ENCODE peak calls at places on chromosome X, in seven cellular contexts. M is A549; T is CD8-positive, alpha-beta T cell; A is effector memory CD4-positive, alpha-beta T cell; R is uterus; Q is PC-3; Z is endodermal cell. G is an unnamed sample.

GRCh38 chrX:137033774-137034507 is at the start of gene GPR101:
- DNase-seq in M (no peak), T (no peak), A (no peak), R (no peak), Q (no peak), Z (no peak), G (no peak)

GRCh38 chrX:119174900-119175299 is 47.3 kb upstream of the KIAA1210 start:
- DNase-seq in M (no peak), T (no peak), A (no peak), R (no peak), Q (no peak), Z (no peak), G (no peak)

GRCh38 chrX:66019310-66019652 is 20.6 kb downstream of the VSIG4 start:
- DNase-seq in M (no peak), T (no peak), A (no peak), R (no peak), Q (no peak), Z (no peak), G (no peak)

GRCh38 chrX:97039363-97040029 is 155.8 kb downstream of the RPA4 start:
- DNase-seq in M (no peak), T (no peak), A (no peak), R (peak; percentile 19), Q (peak; percentile 40), Z (no peak), G (no peak)

GRCh38 chrX:150486011-150486410 is 82.4 kb upstream of the MTM1 start:
- DNase-seq in M (peak; percentile 62), T (peak; percentile 57), A (no peak), R (peak; percentile 46), Q (peak; percentile 61), Z (peak; percentile 79), G (no peak)

GRCh38 chrX:20947411-20947912 is 426.8 kb upstream of the CNKSR2 start:
- DNase-seq in M (no peak), T (no peak), A (no peak), R (no peak), Q (no peak), Z (peak; percentile 45), G (no peak)

GRCh38 chrX:10526442-10526841 is 93.9 kb downstream of the MID1 start:
- DNase-seq in M (no peak), T (no peak), A (no peak), R (no peak), Q (no peak), Z (no peak), G (no peak)

GRCh38 chrX:129655547-129656248 is 942 bp upstream of the APLN start:
- DNase-seq in M (peak; percentile 48), T (no peak), A (no peak), R (no peak), Q (peak; percentile 56), Z (peak; percentile 76), G (no peak)

GRCh38 chrX:37646254-37646653 is 39.3 kb upstream of the XK start:
- DNase-seq in M (peak; percentile 1), T (no peak), A (no peak), R (no peak), Q (no peak), Z (no peak), G (no peak)

GRCh38 chrX:95764972-95765451 is 919.6 kb upstream of the DIAPH2 start:
- DNase-seq in M (peak; percentile 40), T (no peak), A (no peak), R (no peak), Q (peak; percentile 67), Z (peak; percentile 70), G (no peak)

GRCh38 chrX:105462191-105462590 is 241.7 kb upstream of the TEX13A start:
- DNase-seq in M (no peak), T (no peak), A (no peak), R (no peak), Q (no peak), Z (no peak), G (no peak)

GRCh38 chrX:110201799-110202198 is 116.1 kb downstream of the AMMECR1 start:
- DNase-seq in M (no peak), T (no peak), A (no peak), R (no peak), Q (peak; percentile 50), Z (no peak), G (no peak)

GRCh38 chrX:153468008-153468580 is 2.3 kb downstream of the HAUS7 start:
- DNase-seq in M (no peak), T (no peak), A (no peak), R (no peak), Q (no peak), Z (no peak), G (no peak)

GRCh38 chrX:68826113-68826980 is 2.5 kb upstream of the EFNB1 start:
- DNase-seq in M (no peak), T (peak; percentile 42), A (no peak), R (no peak), Q (no peak), Z (no peak), G (no peak)

GRCh38 chrX:68828740-68829593 is at the start of gene EFNB1:
- DNase-seq in M (peak; percentile 95), T (peak; percentile 87), A (peak; percentile 73), R (peak; percentile 94), Q (peak; percentile 96), Z (peak; percentile 93), G (peak; percentile 72)

GRCh38 chrX:68829594-68830485 is 1.0 kb downstream of the EFNB1 start:
- DNase-seq in M (peak; percentile 18), T (peak; percentile 49), A (no peak), R (no peak), Q (no peak), Z (peak; percentile 60), G (no peak)

GRCh38 chrX:68827256-68827655 is 1.6 kb upstream of the EFNB1 start:
- DNase-seq in M (no peak), T (no peak), A (no peak), R (no peak), Q (no peak), Z (no peak), G (no peak)

DNA sequence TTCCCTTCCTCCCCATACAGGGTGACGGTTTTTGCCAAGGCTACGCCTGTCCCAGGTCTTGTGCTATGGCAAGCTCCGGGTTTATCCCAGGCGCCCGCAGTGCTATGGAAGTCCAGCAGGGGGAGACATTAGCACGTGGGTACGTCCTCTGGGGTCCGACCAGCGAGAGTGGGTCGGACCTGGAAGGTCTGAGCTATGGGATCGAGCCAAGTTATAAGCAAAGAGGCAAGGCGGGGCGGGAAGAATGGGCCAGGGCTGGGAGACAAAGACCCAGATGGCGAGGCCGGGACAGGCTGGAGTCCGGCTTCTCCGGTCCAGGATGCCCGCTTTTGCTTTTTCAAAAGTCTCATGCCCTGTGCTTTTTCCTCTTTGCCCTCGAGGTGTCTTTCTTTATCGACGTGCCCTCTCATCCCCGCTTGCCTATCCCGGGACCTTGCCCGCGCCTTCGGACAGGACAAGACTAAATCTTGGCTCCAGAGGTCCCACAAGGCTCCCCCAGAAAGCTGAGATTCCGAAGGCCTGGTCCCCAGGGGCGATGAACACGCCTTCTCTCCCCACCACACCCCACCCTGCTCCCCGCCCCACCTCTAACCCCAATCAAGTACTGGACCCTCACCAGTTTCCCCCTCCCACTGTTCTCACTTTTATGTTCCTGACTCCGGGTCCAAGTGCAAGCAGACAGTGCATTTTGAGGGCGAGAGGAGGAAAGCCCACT is 816 bp upstream of the EFNB1 start:
- DNase-seq in M (peak; percentile 79), T (peak; percentile 82), A (peak; percentile 44), R (peak; percentile 89), Q (peak; percentile 93), Z (peak; percentile 95), G (peak; percentile 30)
- H3K27ac ChIP-seq in M (peak overlapping the region; percentile 82), T (peak overlapping the region; percentile 15), A (no peak overlapping the region), R (peak overlapping the region; percentile 75), Q (peak overlapping the region; percentile 87), Z (peak overlapping the region; percentile 44), G (peak overlapping the region; percentile 79)

GRCh38 chrX:139850968-139851367 is 81.9 kb downstream of the ATP11C start:
- DNase-seq in M (no peak), T (no peak), A (no peak), R (no peak), Q (no peak), Z (no peak), G (no peak)

GRCh38 chrX:139851730-139852129 is 81.1 kb downstream of the ATP11C start:
- DNase-seq in M (no peak), T (no peak), A (no peak), R (no peak), Q (no peak), Z (no peak), G (no peak)
- H3K4me3 ChIP-seq in M (no peak overlapping the region), T (no peak overlapping the region), A (no peak overlapping the region), R (no peak overlapping the region), Q (no peak overlapping the region), Z (no peak overlapping the region), G (no peak overlapping the region)

DNA sequence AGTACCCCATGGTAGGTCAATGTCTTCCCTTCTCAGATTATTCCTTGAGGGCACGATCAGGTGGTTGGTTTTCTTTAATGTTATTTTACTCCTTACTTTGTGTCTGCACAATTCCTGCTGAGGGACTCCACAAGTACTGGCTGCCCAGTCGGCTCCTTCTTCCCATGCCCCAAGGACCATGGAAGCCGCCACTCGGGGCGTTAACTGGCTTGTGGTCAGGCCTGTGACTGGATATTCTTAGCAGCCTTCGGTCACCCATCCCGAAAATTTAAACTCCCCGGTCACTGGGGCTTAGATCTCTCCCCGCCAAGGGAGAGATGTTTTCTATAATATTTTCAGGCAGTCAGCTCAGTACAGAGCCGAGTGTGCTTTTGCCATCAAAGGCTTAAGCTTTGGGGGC is 24.7 kb upstream of the BCOR start:
- DNase-seq in M (no peak), T (no peak), A (no peak), R (no peak), Q (no peak), Z (no peak), G (no peak)
- H3K4me1 ChIP-seq in M (no peaks in the 10 kb centered on the region), T (peaks cover 8% of the 10 kb centered on the region), A (no peaks in the 10 kb centered on the region), R (no peaks in the 10 kb centered on the region), Q (peaks cover 15% of the 10 kb centered on the region), Z (no peaks in the 10 kb centered on the region), G (no peaks in the 10 kb centered on the region)

DNA sequence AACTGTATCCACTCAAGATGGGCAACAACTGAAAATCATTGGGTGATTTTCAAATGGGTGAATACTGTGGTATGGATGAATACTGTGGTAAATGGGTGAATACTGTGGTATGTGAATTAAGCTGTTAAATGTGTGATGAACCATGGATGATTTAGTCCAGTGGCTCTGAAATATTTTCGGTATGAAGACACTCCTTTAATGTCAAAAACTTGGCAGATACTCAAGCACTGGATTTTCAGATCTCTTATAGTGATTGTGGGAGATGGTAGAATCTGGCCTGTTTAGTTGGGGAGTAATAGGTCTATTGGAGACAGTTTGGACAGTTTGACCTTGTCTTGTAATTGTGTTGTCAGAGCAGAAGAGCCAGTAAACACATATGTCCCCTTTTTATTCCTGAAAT is 45.7 kb downstream of the SSX7 start:
- DNase-seq in M (no peak), T (no peak), A (no peak), R (no peak), Q (no peak), Z (no peak), G (no peak)
- H3K27ac ChIP-seq in M (no peak overlapping the region), T (no peak overlapping the region), A (no peak overlapping the region), R (no peak overlapping the region), Q (no peak overlapping the region), Z (no peak overlapping the region), G (no peak overlapping the region)

GRCh38 chrX:6052111-6052745 is 176.4 kb downstream of the NLGN4X start:
- DNase-seq in M (no peak), T (no peak), A (no peak), R (no peak), Q (peak; percentile 5), Z (no peak), G (no peak)
- H3K4me3 ChIP-seq in M (no peak overlapping the region), T (no peak overlapping the region), A (no peak overlapping the region), R (no peak overlapping the region), Q (no peak overlapping the region), Z (no peak overlapping the region), G (no peak overlapping the region)